ENCODE peak calls at places on chromosomes 13 and 19, in eight cellular contexts. K is endothelial cell of umbilical vein, C is dorsolateral prefrontal cortex, X is esophagus squamous epithelium, N is IMR-90, L is H9, U is fibroblast of lung, W is thoracic aorta. H is an unnamed sample. For H3K27me3, the result is how much of the 10 kb centered on the place peaks cover.

GRCh38 chr13:110555601-110556223 is 5.8 kb downstream of the RAB20 start:
- DNase-seq in K (no peak), C (no peak), X (no peak), N (no peak), L (no peak), U (no peak), W (no peak), H (no peak)

GRCh38 chr19:19109601-19110000 is 28.7 kb downstream of the TMEM161A start:
- DNase-seq in K (no peak), C (no peak), X (no peak), N (peak), L (no peak), U (peak), W (no peak), H (no peak)

GRCh38 chr19:11288349-11288748 is 7.6 kb upstream of the TSPAN16 start:
- DNase-seq in K (peak), C (no peak), X (no peak), N (peak), L (no peak), U (peak), W (no peak), H (no peak)

GRCh38 chr13:40271511-40271910 is 394.9 kb downstream of the FOXO1 start:
- DNase-seq in K (peak), C (no peak), X (no peak), N (no peak), L (no peak), U (no peak), W (no peak), H (no peak)

GRCh38 chr13:100039740-100040139 is 49.2 kb upstream of the PCCA start:
- DNase-seq in K (no peak), C (no peak), X (no peak), N (peak), L (no peak), U (no peak), W (no peak), H (no peak)

GRCh38 chr19:18851673-18852325 is 20.0 kb downstream of the UPF1 start:
- DNase-seq in K (no peak), C (no peak), X (no peak), N (no peak), L (no peak), U (no peak), W (no peak), H (no peak)

GRCh38 chr19:46271488-46272197 is 25.2 kb upstream of the HIF3A start:
- DNase-seq in K (peak), C (no peak), X (no peak), N (peak), L (no peak), U (no peak), W (no peak), H (no peak)

GRCh38 chr19:28184997-28185396 is 1028.0 kb downstream of the UQCRFS1 start:
- DNase-seq in K (no peak), C (no peak), X (no peak), N (no peak), L (no peak), U (no peak), W (no peak), H (no peak)

GRCh38 chr13:39448831-39449230 is 154.2 kb downstream of the LHFPL6 start:
- DNase-seq in K (no peak), C (no peak), X (no peak), N (no peak), L (no peak), U (no peak), W (no peak), H (no peak)

GRCh38 chr19:31356587-31357314 is 7.5 kb upstream of the TSHZ3 start:
- DNase-seq in K (no peak), C (no peak), X (no peak), N (no peak), L (peak), U (no peak), W (no peak), H (peak)

GRCh38 chr13:42561752-42562467 is 12.0 kb upstream of the TNFSF11 start:
- DNase-seq in K (no peak), C (no peak), X (no peak), N (no peak), L (no peak), U (no peak), W (no peak), H (no peak)

GRCh38 chr13:113239357-113239756 is 29.9 kb downstream of the CUL4A start:
- DNase-seq in K (no peak), C (no peak), X (no peak), N (no peak), L (no peak), U (no peak), W (no peak), H (no peak)

GRCh38 chr13:102405499-102406079 is 3.7 kb upstream of the FGF14 start:
- DNase-seq in K (no peak), C (no peak), X (no peak), N (peak), L (peak), U (peak), W (no peak), H (no peak)

GRCh38 chr13:83895994-83896580 is 13.8 kb upstream of the SLITRK1 start:
- DNase-seq in K (no peak), C (no peak), X (no peak), N (peak), L (no peak), U (no peak), W (no peak), H (no peak)

GRCh38 chr13:109500146-109500773 is 286.1 kb downstream of the IRS2 start:
- DNase-seq in K (no peak), C (peak), X (no peak), N (peak), L (peak), U (peak), W (no peak), H (no peak)

GRCh38 chr13:111006508-111007031 is 91.7 kb upstream of the ANKRD10 start:
- DNase-seq in K (peak), C (peak), X (no peak), N (peak), L (no peak), U (peak), W (peak), H (no peak)

GRCh38 chr19:5995606-5996005 is 17.7 kb upstream of the RANBP3 start:
- DNase-seq in K (no peak), C (no peak), X (no peak), N (no peak), L (no peak), U (no peak), W (no peak), H (no peak)

GRCh38 chr13:81302125-81302524 is 961.2 kb upstream of the SPRY2 start:
- DNase-seq in K (no peak), C (no peak), X (no peak), N (no peak), L (no peak), U (no peak), W (no peak), H (no peak)

GRCh38 chr13:30766957-30767603 is 31.7 kb downstream of the ALOX5AP start:
- DNase-seq in K (no peak), C (no peak), X (no peak), N (no peak), L (no peak), U (no peak), W (no peak), H (peak)

GRCh38 chr19:30287259-30287658 is 84.9 kb upstream of the ZNF536 start:
- DNase-seq in K (no peak), C (no peak), X (no peak), N (no peak), L (no peak), U (no peak), W (no peak), H (no peak)

GRCh38 chr19:8004723-8005513 is 523 bp downstream of the ELAVL1 start:
- DNase-seq in K (peak), C (no peak), X (no peak), N (peak), L (no peak), U (peak), W (no peak), H (no peak)

GRCh38 chr19:3360494-3361383 is 5.6 kb upstream of the NFIC start:
- DNase-seq in K (peak), C (peak), X (no peak), N (no peak), L (no peak), U (no peak), W (no peak), H (peak)

GRCh38 chr19:39831679-39832078 is 2.3 kb downstream of the DYRK1B start:
- DNase-seq in K (no peak), C (no peak), X (no peak), N (no peak), L (no peak), U (no peak), W (no peak), H (no peak)

GRCh38 chr19:39828634-39829032 is 5.3 kb downstream of the DYRK1B start:
- DNase-seq in K (no peak), C (no peak), X (no peak), N (no peak), L (no peak), U (no peak), W (no peak), H (no peak)

GRCh38 chr19:39830847-39831246 is 3.1 kb downstream of the DYRK1B start:
- DNase-seq in K (no peak), C (no peak), X (no peak), N (no peak), L (no peak), U (no peak), W (no peak), H (no peak)

GRCh38 chr19:39829702-39830275 is 4.2 kb downstream of the DYRK1B start:
- DNase-seq in K (no peak), C (no peak), X (no peak), N (peak), L (no peak), U (no peak), W (no peak), H (no peak)

DNA sequence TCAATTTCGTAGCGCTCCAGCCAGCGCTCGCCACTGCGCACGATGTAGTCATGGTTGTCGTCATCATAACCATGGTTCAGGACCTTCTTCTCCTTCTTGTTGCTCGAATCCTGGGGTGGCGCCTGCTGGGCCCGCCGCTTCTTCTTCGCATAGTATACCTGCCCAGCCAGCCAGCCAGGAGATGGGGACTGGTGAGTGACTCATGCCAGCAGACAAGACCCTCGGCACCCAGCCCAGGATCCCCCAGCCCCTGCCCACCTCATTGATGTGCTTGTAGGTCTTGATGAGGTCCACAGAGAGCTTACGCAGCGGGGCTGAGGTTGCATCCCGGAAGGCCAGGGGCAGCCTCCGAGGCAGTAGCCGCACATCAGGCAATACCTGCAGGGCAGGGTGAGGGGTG is 3.6 kb downstream of the DYRK1B start:
- DNase-seq in K (no peak), C (no peak), X (no peak), N (no peak), L (no peak), U (no peak), W (no peak), H (no peak)
- TF ChIP-seq CTCF in K (no peak), C (no peak), X (no peak), N (no peak), L (no peak), U (no peak), W (no peak), H (no peak)

DNA sequence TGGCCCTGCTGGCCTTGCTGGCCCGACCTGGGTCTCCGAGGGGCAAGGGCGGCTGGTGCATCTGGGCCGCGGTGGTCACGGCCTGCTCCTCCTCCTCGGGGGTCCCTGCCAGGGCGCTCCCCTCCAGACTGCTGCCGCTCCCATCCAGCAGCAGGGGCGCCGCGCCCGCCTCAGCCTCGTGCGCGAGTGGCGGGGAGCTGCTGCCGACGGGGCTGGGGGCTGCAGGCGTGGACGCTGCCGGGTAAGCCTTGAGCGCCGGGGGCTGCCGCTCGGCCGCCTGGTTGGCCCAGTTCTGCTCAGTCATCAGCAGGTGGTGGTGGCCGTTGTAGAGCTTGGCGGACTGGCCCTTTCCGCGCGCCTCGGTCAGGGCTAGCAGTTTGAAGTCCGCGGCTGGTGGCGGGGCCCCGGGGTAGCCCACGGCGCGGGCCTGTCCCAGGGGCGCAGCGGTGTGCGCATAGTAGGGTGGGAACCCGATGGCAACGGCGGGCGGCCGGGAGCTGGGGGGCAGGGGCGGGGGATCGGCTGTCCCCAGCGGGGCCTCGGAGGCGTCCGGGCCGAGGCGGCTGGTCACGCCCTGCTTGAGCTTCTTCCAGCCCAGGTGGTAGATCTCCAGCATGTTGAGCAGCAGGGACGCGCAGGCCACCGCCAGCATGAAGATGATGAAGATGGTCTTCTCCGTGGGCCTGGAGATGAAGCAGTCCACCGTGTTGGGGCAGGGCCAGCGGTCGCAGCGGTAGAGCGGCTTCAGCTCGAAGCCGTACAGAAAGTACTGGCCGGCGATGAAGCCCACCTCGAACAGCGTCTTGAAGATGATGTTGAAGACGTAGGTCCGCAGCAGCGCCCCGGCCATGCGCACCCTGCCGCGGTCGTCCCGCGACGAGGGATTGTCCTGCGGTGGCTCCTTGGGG is 18.6 kb downstream of the GJA3 start:
- DNase-seq in K (no peak), C (no peak), X (no peak), N (no peak), L (peak), U (no peak), W (no peak), H (no peak)
- H3K27me3 ChIP-seq in K (half or more), C (half or more), X (under half), N (under half), L (under half), U (under half), W (under half), H (under half)

DNA sequence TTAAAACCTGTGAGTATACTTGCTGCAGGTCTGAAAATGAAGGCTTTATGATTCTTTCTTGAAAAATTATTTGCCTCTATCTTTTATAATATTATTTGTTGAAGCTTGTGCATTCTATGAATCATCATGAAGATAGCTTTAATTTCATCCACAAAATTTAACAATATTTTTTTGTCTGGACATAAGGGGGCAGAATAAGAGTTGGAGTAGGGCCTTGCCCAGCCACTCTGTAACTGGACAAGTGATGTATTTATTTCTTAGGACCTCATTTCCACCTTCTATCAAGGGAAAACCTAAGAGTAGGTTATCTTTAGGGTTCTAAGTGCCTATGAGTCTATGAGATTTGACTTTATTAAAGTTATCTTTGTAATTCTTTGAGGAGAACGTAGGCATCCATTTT is 49.9 kb downstream of the N4BP2L1 start:
- DNase-seq in K (no peak), C (no peak), X (no peak), N (no peak), L (no peak), U (peak), W (no peak), H (no peak)
- TF ChIP-seq CTCF in K (no peak), C (peak), X (no peak), N (no peak), L (no peak), U (no peak), W (no peak), H (no peak)

GRCh38 chr19:33781996-33782395 is 14.7 kb upstream of the KCTD15 start:
- DNase-seq in K (no peak), C (no peak), X (no peak), N (peak), L (no peak), U (no peak), W (no peak), H (no peak)
- H3K27me3 ChIP-seq in K (under half), C (under half), X (under half), N (under half), L (under half), U (under half), W (under half), H (under half)

GRCh38 chr13:79772811-79773210 is 291.9 kb downstream of the NDFIP2 start:
- DNase-seq in K (peak), C (no peak), X (no peak), N (no peak), L (no peak), U (peak), W (no peak), H (no peak)

GRCh38 chr13:79779061-79779460 is 298.1 kb downstream of the NDFIP2 start:
- DNase-seq in K (no peak), C (no peak), X (no peak), N (no peak), L (no peak), U (no peak), W (no peak), H (no peak)

GRCh38 chr13:79777504-79777903 is 296.5 kb downstream of the NDFIP2 start:
- DNase-seq in K (no peak), C (no peak), X (no peak), N (no peak), L (no peak), U (no peak), W (no peak), H (no peak)

GRCh38 chr13:79776538-79776937 is 295.6 kb downstream of the NDFIP2 start:
- DNase-seq in K (no peak), C (no peak), X (no peak), N (peak), L (no peak), U (peak), W (no peak), H (no peak)

DNA sequence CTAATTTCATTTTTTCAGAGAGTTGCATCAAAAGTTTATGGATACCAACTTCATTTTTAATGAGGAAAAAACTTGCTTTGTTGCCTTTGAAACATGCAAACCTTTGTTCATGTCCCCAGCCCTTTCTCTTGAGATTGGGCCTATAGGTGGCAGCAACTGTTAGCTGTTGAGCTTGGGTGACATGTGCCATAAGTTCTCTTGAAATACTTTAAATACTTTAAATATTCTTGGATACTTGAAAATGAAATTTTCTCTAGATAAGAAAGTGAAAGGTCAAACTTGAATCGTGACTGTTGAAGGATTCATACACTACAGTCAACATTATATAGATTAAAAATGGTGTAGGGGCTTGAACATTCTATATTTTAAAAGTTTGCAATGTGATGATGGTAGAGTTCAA is 294.9 kb downstream of the NDFIP2 start:
- DNase-seq in K (peak), C (peak), X (no peak), N (peak), L (no peak), U (peak), W (no peak), H (no peak)
- TF ChIP-seq CTCF in K (peak), C (peak), X (peak), N (peak), L (peak), U (peak), W (peak), H (no peak)

DNA sequence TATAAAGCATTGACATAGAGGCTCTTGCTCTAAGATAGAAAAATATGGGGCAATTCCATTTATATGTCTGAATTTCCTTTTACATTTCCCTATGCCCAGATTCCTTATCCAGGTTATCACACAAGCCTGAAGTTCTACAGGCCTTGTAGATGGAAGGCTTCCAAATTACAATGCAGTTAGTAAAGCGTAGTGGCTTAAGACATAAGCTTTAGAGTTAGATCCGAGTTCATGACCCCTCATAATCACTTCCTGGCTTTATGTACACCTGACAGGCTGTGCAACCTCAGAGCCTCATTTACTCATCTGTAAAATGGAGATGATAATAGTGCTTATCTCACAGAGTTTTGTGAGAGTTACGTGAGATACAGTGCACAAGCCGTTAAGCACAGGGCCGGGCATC is 173.5 kb downstream of the SLC7A1 start:
- DNase-seq in K (no peak), C (no peak), X (no peak), N (no peak), L (no peak), U (no peak), W (no peak), H (no peak)
- H3K27me3 ChIP-seq in K (under half), C (under half), X (under half), N (under half), L (under half), U (under half), W (under half), H (under half)

DNA sequence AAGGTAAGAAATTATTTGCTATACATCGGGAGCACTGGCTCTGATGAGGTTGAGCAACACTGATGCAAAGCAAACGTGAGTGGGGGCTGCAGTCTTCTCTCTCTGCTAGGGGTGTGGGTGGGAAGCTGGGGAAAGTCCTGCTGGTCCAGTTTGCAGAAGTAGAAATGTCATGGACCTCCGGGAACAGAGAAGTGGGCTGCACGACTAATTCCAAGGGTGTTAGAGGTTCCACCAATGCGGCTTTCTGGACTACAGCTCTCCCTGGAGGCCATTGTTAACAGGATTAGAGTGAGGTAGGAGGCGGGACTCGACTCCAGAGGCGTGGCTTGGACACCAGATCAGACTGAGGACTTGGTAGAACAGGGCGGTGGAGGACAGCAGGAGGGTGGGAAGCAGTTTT is 5.7 kb upstream of the FBXO27 start:
- DNase-seq in K (peak), C (peak), X (no peak), N (peak), L (peak), U (peak), W (no peak), H (no peak)
- TF ChIP-seq CTCF in K (peak), C (peak), X (peak), N (peak), L (no peak), U (no peak), W (no peak), H (no peak)